ENCODE peak calls at places on chromosomes 6 and 20, in six cellular contexts. I is fibroblast of lung, Y is ovary, N is A549, P is endodermal cell, V is breast epithelium. U is an unnamed sample.

GRCh38 chr20:38109025-38109541 is 56.0 kb downstream of the TGM2 start:
- DNase-seq in V (no peak), I (peak), P (peak), Y (peak), N (no peak), U (no peak)

GRCh38 chr6:125469915-125470314 is 168.1 kb upstream of the HDDC2 start:
- DNase-seq in N (no peak), P (no peak), I (no peak), V (no peak), Y (no peak), U (no peak)

GRCh38 chr6:130697661-130698535 is 129.3 kb upstream of the SMLR1 start:
- DNase-seq in V (no peak), Y (peak), P (peak), I (peak), N (peak), U (no peak)

GRCh38 chr20:19440660-19441527 is 228.5 kb downstream of the SLC24A3 start:
- DNase-seq in I (no peak), P (peak), Y (no peak), V (no peak), N (no peak), U (peak)

GRCh38 chr6:24495516-24495847 is 713 bp downstream of the ALDH5A1 start:
- DNase-seq in P (peak), Y (peak), I (peak), N (peak), V (peak), U (peak)

GRCh38 chr6:139853302-139853992 is 479.0 kb upstream of the CITED2 start:
- DNase-seq in N (no peak), Y (no peak), V (no peak), I (no peak), P (no peak), U (no peak)

GRCh38 chr20:46670585-46671584 is 18.4 kb downstream of the TP53RK start:
- DNase-seq in P (no peak), N (no peak), Y (no peak), I (no peak), V (no peak), U (no peak)

GRCh38 chr6:157110620-157111019 is 212.7 kb downstream of the TMEM242 start:
- DNase-seq in Y (no peak), P (no peak), I (peak), V (no peak), N (no peak), U (no peak)

GRCh38 chr6:154179443-154179842 is 140.4 kb downstream of the OPRM1 start:
- DNase-seq in I (no peak), Y (no peak), P (no peak), N (no peak), V (no peak), U (no peak)

GRCh38 chr6:146856296-146856695 is 257.5 kb downstream of the ADGB start:
- DNase-seq in V (no peak), I (no peak), Y (no peak), N (no peak), P (no peak), U (no peak)

GRCh38 chr20:32438331-32438858 is 80.3 kb downstream of the ASXL1 start:
- DNase-seq in N (no peak), I (no peak), P (peak), Y (no peak), V (no peak), U (no peak)

GRCh38 chr6:56101141-56101553 is 146.2 kb downstream of the COL21A1 start:
- DNase-seq in Y (no peak), V (no peak), I (peak), P (no peak), N (peak), U (no peak)

GRCh38 chr20:47725248-47725973 is 59.9 kb downstream of the SULF2 start:
- DNase-seq in N (peak), I (peak), Y (peak), V (no peak), P (peak), U (no peak)

GRCh38 chr20:36144336-36144735 is 10.2 kb upstream of the EPB41L1 start:
- DNase-seq in N (no peak), V (no peak), I (no peak), Y (no peak), P (peak), U (no peak)

GRCh38 chr6:24951831-24952299 is 16.1 kb upstream of the RIPOR2 start:
- DNase-seq in P (no peak), Y (no peak), V (no peak), I (no peak), N (no peak), U (no peak)

GRCh38 chr6:26284537-26285142 is 80.4 kb upstream of the BTN3A2 start:
- DNase-seq in N (no peak), V (peak), I (peak), P (peak), Y (peak), U (peak)

GRCh38 chr6:75747985-75748742 is 875 bp upstream of the MYO6 start:
- DNase-seq in I (no peak), V (no peak), P (no peak), N (peak), Y (no peak), U (no peak)

GRCh38 chr6:75747371-75747984 is 1.6 kb upstream of the MYO6 start:
- DNase-seq in P (no peak), Y (no peak), N (no peak), I (no peak), V (no peak), U (no peak)

GRCh38 chr6:75748743-75749538 is at the start of gene MYO6:
- DNase-seq in Y (peak), N (peak), I (peak), V (peak), P (peak), U (peak)

GRCh38 chr6:75745404-75745803 is 3.6 kb upstream of the MYO6 start:
- DNase-seq in V (no peak), P (no peak), N (no peak), I (no peak), Y (no peak), U (no peak)

GRCh38 chr6:75743971-75744370 is 5.1 kb upstream of the MYO6 start:
- DNase-seq in I (no peak), N (no peak), P (no peak), V (no peak), Y (no peak), U (no peak)
- H3K27ac ChIP-seq in I (no peak), N (no peak), P (no peak), V (peak), Y (no peak), U (no peak)

GRCh38 chr6:31734703-31735500 is 1.4 kb downstream of the CLIC1 start:
- DNase-seq in V (no peak), I (peak), P (peak), Y (peak), N (peak), U (no peak)

GRCh38 chr6:31732029-31732428 is 2.9 kb upstream of the DDAH2 start:
- DNase-seq in I (no peak), N (no peak), V (no peak), P (no peak), Y (no peak), U (no peak)

GRCh38 chr6:31734247-31734702 is 2.1 kb downstream of the CLIC1 start:
- DNase-seq in N (no peak), I (no peak), P (no peak), V (no peak), Y (no peak), U (no peak)

GRCh38 chr6:31736026-31736767 is at the start of gene CLIC1:
- DNase-seq in N (peak), I (peak), Y (peak), P (peak), V (peak), U (peak)

GRCh38 chr6:31733734-31734133 is 2.6 kb downstream of the CLIC1 start:
- DNase-seq in Y (no peak), N (no peak), V (no peak), I (no peak), P (no peak), U (no peak)
- H3K4me3 ChIP-seq in Y (no peak), N (no peak), V (no peak), I (peak), P (peak), U (peak)

DNA sequence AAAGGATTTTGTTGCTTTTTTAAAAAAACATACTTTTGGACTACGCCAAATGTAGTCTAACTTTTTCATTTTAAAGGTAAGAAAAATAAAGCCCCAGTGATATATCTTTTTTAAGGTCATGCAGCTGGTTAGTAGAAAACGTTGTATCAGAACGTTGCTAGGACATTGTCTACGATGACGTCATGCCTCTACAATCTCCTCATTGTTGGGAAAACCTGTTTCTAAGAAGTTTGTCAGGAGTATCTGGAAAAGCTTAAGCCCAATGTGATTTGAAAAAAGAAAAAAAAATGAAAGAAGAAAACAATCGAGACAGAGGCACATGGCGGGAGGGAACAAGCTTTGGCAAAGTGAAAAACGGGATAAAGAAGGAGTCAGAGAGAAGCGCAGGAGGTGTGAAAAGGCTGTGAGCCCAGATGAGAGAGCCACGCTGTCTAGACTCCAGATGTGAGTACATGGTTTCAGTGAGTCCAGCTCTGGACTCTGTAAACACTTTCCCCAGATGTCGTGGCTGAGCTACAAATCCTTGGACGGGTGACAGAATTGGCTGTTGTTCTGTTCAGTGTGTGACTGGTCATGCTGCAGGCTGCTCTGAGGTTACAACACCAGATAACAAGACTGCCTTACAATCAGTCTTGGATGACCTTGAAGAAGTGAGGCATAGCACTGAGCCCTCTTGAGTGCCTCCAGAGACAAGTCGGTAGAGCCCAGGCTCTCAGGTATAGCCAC is 656.7 kb upstream of the ID4 start:
- DNase-seq in P (no peak), N (no peak), I (peak), V (no peak), Y (peak), U (peak)
- H3K27ac ChIP-seq in P (no peak), N (no peak), I (no peak), V (peak), Y (no peak), U (peak)

GRCh38 chr20:49484180-49485140 is 2.0 kb upstream of the KCNB1 start:
- DNase-seq in Y (peak), P (peak), V (peak), N (peak), I (peak), U (peak)
- H3K4me3 ChIP-seq in Y (peak), P (peak), V (peak), N (peak), I (peak), U (peak)

U was measured in coronary artery.